ENCODE peak calls at places on chromosomes 4 and X, in eight cellular contexts. I is lower leg skin, U is foreskin fibroblast, L is neural progenitor cell, A is left lung, X is BJ, Q is AG09309, F is HL-60. G is an unnamed sample.
A peak's percentile ranks its signal among the peaks of the same experiment; 100 is the strongest.

GRCh38 chr4:19025031-19025430 is 1003.5 kb upstream of the LCORL start:
- DNase-seq in L (no peak), X (no peak), U (no peak), I (no peak), Q (no peak), F (no peak), A (no peak), G (no peak)

GRCh38 chr4:183601381-183601780 is 57.6 kb downstream of the RWDD4 start:
- DNase-seq in A (no peak), Q (no peak), L (no peak), F (no peak), U (no peak), I (no peak), X (no peak), G (no peak)

GRCh38 chr4:147768113-147768512 is 36.2 kb downstream of the ARHGAP10 start:
- DNase-seq in X (no peak), L (no peak), U (peak; percentile 83), A (no peak), F (peak; percentile 8), Q (peak; percentile 86), I (no peak), G (no peak)

GRCh38 chrX:41981481-41982013 is 58.2 kb upstream of the CASK start:
- DNase-seq in Q (no peak), L (no peak), U (no peak), X (no peak), F (no peak), I (no peak), A (no peak), G (no peak)

GRCh38 chr4:8549352-8549931 is 30.8 kb upstream of the GPR78 start:
- DNase-seq in X (no peak), L (no peak), Q (no peak), I (no peak), U (no peak), A (no peak), F (no peak), G (no peak)

GRCh38 chr4:2337131-2337723 is 75.3 kb upstream of the MXD4 start:
- DNase-seq in L (no peak), Q (no peak), F (no peak), U (no peak), I (no peak), A (peak; percentile 51), X (no peak), G (no peak)

GRCh38 chrX:47662144-47662657 is 3.2 kb upstream of the UXT start:
- DNase-seq in I (no peak), X (peak; percentile 78), Q (peak; percentile 74), U (peak; percentile 86), F (no peak), L (no peak), A (no peak), G (peak; percentile 51)

GRCh38 chrX:63739885-63740284 is 45.1 kb downstream of the ARHGEF9 start:
- DNase-seq in A (no peak), F (no peak), I (no peak), Q (no peak), L (no peak), U (no peak), X (no peak), G (no peak)

GRCh38 chrX:12947545-12948235 is 27.2 kb upstream of the TMSB4X start:
- DNase-seq in Q (no peak), I (no peak), U (no peak), A (no peak), X (no peak), F (no peak), L (no peak), G (no peak)

GRCh38 chrX:23726196-23726595 is 16.9 kb downstream of the ACOT9 start:
- DNase-seq in F (no peak), L (no peak), I (no peak), Q (no peak), A (no peak), U (no peak), X (no peak), G (no peak)

GRCh38 chrX:130097507-130098201 is 12.6 kb downstream of the ELF4 start:
- DNase-seq in X (no peak), A (no peak), F (no peak), U (no peak), I (no peak), Q (no peak), L (no peak), G (no peak)

GRCh38 chr4:123990310-123990709 is 593.7 kb downstream of the SPRY1 start:
- DNase-seq in A (no peak), F (no peak), U (no peak), Q (no peak), X (no peak), L (no peak), I (no peak), G (no peak)

GRCh38 chr4:185540487-185541125 is 5.3 kb upstream of the PDLIM3 start:
- DNase-seq in U (no peak), Q (no peak), I (no peak), X (no peak), F (no peak), A (no peak), L (no peak), G (no peak)

GRCh38 chrX:67922950-67923349 is 379.1 kb downstream of the AR start:
- DNase-seq in I (no peak), F (no peak), U (no peak), L (no peak), A (no peak), Q (no peak), X (no peak), G (no peak)

GRCh38 chr4:27861381-27861787 is 1000.7 kb downstream of the STIM2 start:
- DNase-seq in Q (peak; percentile 51), L (peak; percentile 82), U (no peak), F (no peak), A (no peak), I (no peak), X (no peak), G (no peak)

GRCh38 chr4:161320377-161320776 is 843.4 kb downstream of the FSTL5 start:
- DNase-seq in X (no peak), U (no peak), I (no peak), A (no peak), Q (no peak), L (peak; percentile 54), F (peak; percentile 6), G (no peak)

GRCh38 chr4:102760645-102761477 is at the start of gene MANBA:
- DNase-seq in A (peak; percentile 98), X (no peak), I (peak; percentile 70), U (peak; percentile 73), F (peak; percentile 53), Q (no peak), L (peak; percentile 96), G (peak; percentile 20)

GRCh38 chr4:153541426-153542096 is 75.4 kb downstream of the TMEM131L start:
- DNase-seq in I (no peak), L (no peak), F (no peak), Q (peak; percentile 91), A (no peak), U (peak; percentile 81), X (peak; percentile 52), G (peak; percentile 49)

GRCh38 chrX:155951237-155951789 is 46.2 kb upstream of the IL9R start:
- DNase-seq in I (no peak), L (no peak), F (no peak), X (no peak), Q (no peak), A (no peak), U (no peak), G (no peak)
- H3K4me3 ChIP-seq in I (no peak overlapping the region), L (no peak overlapping the region), F (no peak overlapping the region), X (no peak overlapping the region), Q (no peak overlapping the region), A (no peak overlapping the region), U (no peak overlapping the region), G (no peak overlapping the region)

GRCh38 chrX:49039598-49040375 is 3.4 kb downstream of the TFE3 start:
- DNase-seq in L (peak; percentile 92), F (peak; percentile 92), X (peak; percentile 76), I (peak; percentile 55), U (peak; percentile 91), Q (peak; percentile 70), A (peak; percentile 80), G (peak; percentile 63)
- TF ChIP-seq CTCF in L (no peak), F (no peak), X (peak; percentile 25), I (no peak), U (no peak), Q (peak; percentile 10), A (no peak), G (no peak)

GRCh38 chrX:44096666-44097065 is 123.5 kb upstream of the NDP start:
- DNase-seq in F (no peak), Q (no peak), A (no peak), X (no peak), U (no peak), L (no peak), I (no peak), G (no peak)

GRCh38 chrX:44092778-44093177 is 119.6 kb upstream of the NDP start:
- DNase-seq in L (no peak), U (no peak), A (no peak), I (no peak), X (no peak), Q (no peak), F (no peak), G (no peak)

GRCh38 chrX:44093431-44093830 is 120.2 kb upstream of the NDP start:
- DNase-seq in X (no peak), F (no peak), A (no peak), L (no peak), Q (no peak), U (no peak), I (no peak), G (no peak)

GRCh38 chrX:44094821-44095530 is 121.8 kb upstream of the NDP start:
- DNase-seq in A (no peak), U (no peak), X (no peak), L (no peak), I (no peak), F (no peak), Q (no peak), G (no peak)
- H3K4me3 ChIP-seq in A (no peak overlapping the region), U (no peak overlapping the region), X (no peak overlapping the region), L (no peak overlapping the region), I (no peak overlapping the region), F (no peak overlapping the region), Q (no peak overlapping the region), G (no peak overlapping the region)

GRCh38 chrX:4277122-4277521 is 563.7 kb upstream of the PRKX start:
- DNase-seq in I (no peak), F (no peak), L (no peak), Q (no peak), U (no peak), A (no peak), X (no peak), G (no peak)
- TF ChIP-seq CTCF in I (no peak), F (no peak), L (peak; percentile 45), Q (no peak), U (no peak), A (no peak), X (no peak), G (no peak)